ENCODE peak calls at places on chromosomes 5 and 9, in seven cellular contexts. R is HL-60, X is left lung, Z is H9, E is adrenal gland, J is H7, Y is PC-3. B is an unnamed sample. For H3K27me3, the result is how much of the 10 kb centered on the place peaks cover.

GRCh38 chr5:178832618-178833201 is 27.0 kb upstream of the ZNF354B start:
- DNase-seq in X (no peak), Y (no peak), Z (peak), E (no peak), R (no peak), J (peak), B (no peak)

GRCh38 chr5:130692766-130693165 is 472.3 kb downstream of the HINT1 start:
- DNase-seq in X (no peak), R (no peak), Y (peak), Z (no peak), E (no peak), J (no peak), B (no peak)

GRCh38 chr5:53730938-53731337 is 170.5 kb downstream of the NDUFS4 start:
- DNase-seq in Y (no peak), J (no peak), R (peak), Z (no peak), X (no peak), E (no peak), B (no peak)

GRCh38 chr5:6717247-6717646 is 4.0 kb downstream of the TENT4A start:
- DNase-seq in R (no peak), E (no peak), X (no peak), J (no peak), Z (no peak), Y (no peak), B (no peak)

GRCh38 chr5:142981886-142982820 is 212.0 kb downstream of the ARHGAP26 start:
- DNase-seq in Y (peak), J (peak), Z (no peak), R (no peak), X (no peak), E (peak), B (peak)

GRCh38 chr9:99113418-99114048 is 8.6 kb downstream of the TGFBR1 start:
- DNase-seq in Y (no peak), R (no peak), E (no peak), Z (no peak), J (no peak), X (no peak), B (no peak)

GRCh38 chr5:95863383-95863757 is 40.8 kb upstream of the GLRX start:
- DNase-seq in R (no peak), Y (no peak), E (no peak), X (no peak), Z (no peak), J (no peak), B (no peak)

GRCh38 chr9:111483419-111483861 is 743 bp downstream of the ECPAS start:
- DNase-seq in J (peak), Y (peak), E (peak), R (no peak), Z (no peak), X (no peak), B (peak)

GRCh38 chr9:3138236-3139229 is 294.6 kb upstream of the PUM3 start:
- DNase-seq in Z (no peak), Y (no peak), R (no peak), J (no peak), E (no peak), X (no peak), B (no peak)

GRCh38 chr5:4124201-4124852 is 528.7 kb downstream of the IRX1 start:
- DNase-seq in Y (no peak), J (no peak), E (no peak), X (no peak), R (no peak), Z (no peak), B (no peak)

GRCh38 chr9:108626743-108627142 is 229.0 kb downstream of the ACTL7B start:
- DNase-seq in X (peak), Y (no peak), E (no peak), R (no peak), Z (no peak), J (no peak), B (no peak)

GRCh38 chr9:72428329-72428728 is 63.3 kb upstream of the ZFAND5 start:
- DNase-seq in Z (no peak), J (no peak), E (no peak), X (no peak), Y (no peak), R (no peak), B (no peak)

DNA sequence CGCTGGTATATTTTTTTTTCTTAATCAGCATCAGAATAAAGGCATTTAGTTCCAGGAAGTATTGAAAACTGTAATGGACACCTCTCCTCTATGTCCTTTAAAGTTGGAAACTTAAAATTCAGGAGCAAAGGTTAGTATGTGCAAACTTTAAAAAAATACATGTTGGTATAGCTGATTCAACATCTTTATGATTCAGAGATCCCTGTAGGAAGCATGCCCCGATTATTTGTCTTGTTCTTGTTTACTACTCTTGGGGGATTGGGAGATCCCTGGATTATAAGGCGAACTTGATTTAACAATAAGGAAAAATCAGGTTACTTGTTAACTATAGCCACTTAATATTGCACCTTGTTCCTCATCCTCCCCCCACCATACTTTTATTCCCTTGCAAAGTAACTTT is 1.7 kb downstream of the F2RL1 start:
- DNase-seq in E (no peak), X (no peak), Z (no peak), J (peak), Y (peak), R (no peak), B (no peak)
- H3K27me3 ChIP-seq in E (under half), X (under half), Z (under half), J (under half), Y (under half), R (under half), B (under half)

GRCh38 chr9:127753556-127753955 is 18.5 kb upstream of the TOR2A start:
- DNase-seq in Y (no peak), X (no peak), R (no peak), E (no peak), J (peak), Z (no peak), B (no peak)

GRCh38 chr9:127755558-127756060 is 20.5 kb upstream of the TOR2A start:
- DNase-seq in J (no peak), Y (no peak), Z (no peak), E (no peak), R (no peak), X (no peak), B (no peak)

GRCh38 chr9:127756233-127756632 is 21.1 kb upstream of the TOR2A start:
- DNase-seq in J (no peak), X (no peak), Z (no peak), R (no peak), Y (no peak), E (no peak), B (no peak)

GRCh38 chr9:127754099-127754760 is 19.1 kb upstream of the TOR2A start:
- DNase-seq in X (no peak), E (no peak), R (no peak), Z (peak), Y (no peak), J (peak), B (no peak)

DNA sequence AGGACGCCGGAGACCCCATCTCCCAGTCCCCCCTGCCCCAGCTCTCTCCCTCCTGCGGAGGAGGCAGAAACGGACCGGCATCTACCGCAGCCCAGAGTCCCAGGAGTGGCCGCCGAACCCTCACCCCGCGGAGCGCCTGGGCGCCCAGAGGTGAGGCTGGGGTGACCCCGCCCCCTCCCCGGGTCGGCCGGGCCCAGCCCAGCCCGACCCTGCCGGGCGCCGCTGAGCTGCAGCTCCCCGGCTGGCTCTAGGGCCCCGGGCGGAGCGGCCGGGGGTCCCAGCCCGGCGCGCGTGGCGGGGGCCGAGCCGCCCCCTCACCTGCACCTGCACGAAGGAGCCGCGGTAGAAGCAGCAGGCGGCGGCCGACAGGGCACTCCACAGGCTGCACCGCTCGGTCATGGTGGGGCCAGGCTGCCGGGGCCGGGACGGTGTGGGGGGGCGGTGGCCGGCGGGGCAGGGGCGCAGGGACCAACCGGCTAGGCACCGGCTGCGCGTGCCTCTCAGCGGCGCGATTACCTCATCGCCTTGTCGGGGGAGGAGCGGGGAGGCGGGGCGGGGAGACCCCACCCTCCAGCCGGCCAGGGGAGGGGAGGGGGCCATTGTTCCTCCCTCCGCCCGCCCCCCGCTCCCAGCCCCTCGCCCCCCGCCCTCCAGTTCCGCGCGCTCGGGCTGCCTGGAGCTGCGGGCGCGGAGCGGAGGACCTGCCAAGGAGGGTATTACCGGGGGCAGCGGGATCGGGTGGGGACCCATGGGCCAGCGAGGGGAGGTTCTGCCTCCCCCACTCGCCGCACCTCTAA is 19.9 kb upstream of the TOR2A start:
- DNase-seq in Z (peak), X (no peak), Y (no peak), E (no peak), J (peak), R (no peak), B (no peak)
- H3K27me3 ChIP-seq in Z (under half), X (under half), Y (under half), E (under half), J (under half), R (under half), B (under half)

GRCh38 chr5:575636-576035 is 36.5 kb upstream of the CEP72 start:
- DNase-seq in E (no peak), Y (no peak), X (no peak), R (no peak), J (no peak), Z (no peak), B (no peak)

GRCh38 chr5:573976-574375 is 38.2 kb upstream of the CEP72 start:
- DNase-seq in Y (no peak), E (no peak), X (no peak), J (no peak), Z (peak), R (no peak), B (no peak)

GRCh38 chr5:572398-573019 is 39.6 kb upstream of the CEP72 start:
- DNase-seq in Z (no peak), J (no peak), Y (no peak), X (no peak), R (no peak), E (no peak), B (no peak)

GRCh38 chr5:573206-573605 is 38.9 kb upstream of the CEP72 start:
- DNase-seq in Z (peak), E (no peak), J (no peak), R (no peak), Y (peak), X (no peak), B (no peak)

DNA sequence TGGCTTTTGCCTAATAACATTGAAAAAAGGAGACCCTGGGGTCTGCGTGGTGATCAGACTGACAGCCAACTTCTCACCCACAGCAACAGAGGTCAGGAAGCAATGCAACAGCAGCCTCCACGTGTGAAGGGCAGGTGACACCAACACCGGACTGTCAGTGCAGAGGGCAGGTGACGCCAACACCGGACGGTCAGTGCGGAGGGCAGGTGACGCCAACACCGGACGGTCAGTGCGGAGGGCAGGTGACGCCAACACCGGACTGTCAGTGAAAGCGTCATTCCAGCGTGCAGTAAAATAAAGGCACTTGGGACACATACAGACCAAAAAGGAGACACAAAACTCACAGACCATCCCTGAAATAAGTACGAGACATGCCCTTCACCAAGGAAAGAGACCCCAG is 37.2 kb upstream of the CEP72 start:
- DNase-seq in E (no peak), R (no peak), X (no peak), Y (no peak), J (no peak), Z (no peak), B (no peak)
- H3K27me3 ChIP-seq in E (under half), R (under half), X (half or more), Y (under half), J (under half), Z (under half), B (under half)

DNA sequence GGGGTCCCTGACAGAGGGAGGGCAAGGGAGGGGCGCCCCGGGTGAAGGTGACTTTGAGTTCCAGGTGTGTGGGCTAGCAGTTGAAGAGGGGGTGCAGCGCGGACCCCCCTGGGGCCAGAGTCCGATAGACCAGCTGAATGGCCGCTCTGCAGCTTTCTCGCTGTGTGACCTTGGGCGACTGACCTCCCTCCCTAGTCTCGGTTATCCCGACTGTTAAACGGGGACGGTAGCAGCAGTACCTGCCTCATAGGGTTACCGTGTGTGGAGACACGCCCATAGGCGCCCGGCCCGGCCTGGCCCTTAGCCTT is 31.3 kb downstream of the PRRX2 start:
- DNase-seq in J (peak), E (no peak), Y (no peak), R (no peak), X (no peak), Z (no peak), B (no peak)
- H3K27me3 ChIP-seq in J (under half), E (under half), Y (under half), R (under half), X (half or more), Z (under half), B (under half)

GRCh38 chr9:129806126-129806525 is 3.1 kb downstream of the TOR1B start:
- DNase-seq in J (no peak), Y (no peak), R (peak), Z (no peak), X (no peak), E (no peak), B (no peak)

GRCh38 chr9:129803679-129804065 is 688 bp downstream of the TOR1B start:
- DNase-seq in Z (no peak), R (no peak), E (no peak), J (no peak), X (no peak), Y (no peak), B (peak)

GRCh38 chr9:129802833-129803678 is at the start of gene TOR1B:
- DNase-seq in X (peak), Z (peak), R (peak), Y (peak), E (peak), J (peak), B (peak)

GRCh38 chr9:129798973-129799372 is 4.0 kb upstream of the TOR1B start:
- DNase-seq in E (no peak), Y (no peak), Z (no peak), X (no peak), J (no peak), R (no peak), B (no peak)

DNA sequence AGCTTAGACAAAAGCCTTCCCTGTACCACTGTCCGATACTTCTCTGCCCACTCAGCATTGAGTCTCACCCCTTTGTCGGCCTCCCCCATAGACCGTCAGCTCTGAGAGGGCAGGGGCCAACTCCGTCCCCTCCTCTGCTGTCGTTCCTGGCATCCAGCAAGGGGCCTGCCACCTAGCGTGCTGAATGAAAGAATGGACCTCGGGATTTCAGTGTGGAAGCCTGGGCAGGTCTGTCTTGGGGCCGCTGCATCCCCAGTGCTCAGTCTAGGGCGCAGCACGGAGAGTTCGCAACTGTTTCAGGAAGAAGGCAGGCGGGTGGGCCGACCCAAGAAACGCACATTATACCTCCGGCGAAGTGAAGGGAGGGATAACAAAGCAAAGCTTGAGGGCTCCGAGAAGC is 1.5 kb upstream of the TOR1B start:
- DNase-seq in Y (no peak), J (no peak), E (no peak), X (no peak), R (no peak), Z (peak), B (no peak)
- H3K27me3 ChIP-seq in Y (under half), J (under half), E (under half), X (under half), R (under half), Z (under half), B (under half)

GRCh38 chr5:146632620-146633019 is 116.6 kb upstream of the GPR151 start:
- DNase-seq in E (no peak), R (no peak), J (no peak), Z (no peak), X (no peak), Y (no peak), B (no peak)

GRCh38 chr5:146630467-146630866 is 114.5 kb upstream of the GPR151 start:
- DNase-seq in E (no peak), J (no peak), X (no peak), Z (no peak), R (no peak), Y (no peak), B (no peak)

GRCh38 chr5:146633273-146633672 is 117.3 kb upstream of the GPR151 start:
- DNase-seq in Z (no peak), R (no peak), J (no peak), Y (no peak), X (no peak), E (no peak), B (no peak)

GRCh38 chr5:146624179-146624578 is 108.2 kb upstream of the GPR151 start:
- DNase-seq in R (no peak), J (no peak), X (no peak), E (no peak), Z (no peak), Y (peak), B (no peak)

DNA sequence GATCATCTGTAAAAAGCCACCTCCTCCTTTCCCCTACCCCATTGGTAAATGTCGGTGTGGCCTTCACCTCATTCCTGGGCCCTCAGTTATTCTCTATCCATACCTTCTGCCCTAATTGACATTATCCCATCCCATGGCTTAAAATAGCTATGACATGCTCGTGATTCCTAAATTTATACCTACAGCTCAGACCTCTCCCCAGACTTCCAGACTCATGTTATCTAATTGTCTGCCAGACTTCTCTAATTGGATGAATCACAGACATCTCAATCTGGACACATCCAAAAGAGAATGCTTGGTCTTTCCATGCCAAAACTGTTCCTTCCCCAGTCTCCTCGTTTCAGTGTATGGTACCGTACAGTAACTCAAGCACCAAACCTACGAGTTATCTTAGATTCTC is 113.0 kb upstream of the GPR151 start:
- DNase-seq in Y (no peak), E (no peak), J (no peak), Z (no peak), R (no peak), X (no peak), B (no peak)
- H3K27me3 ChIP-seq in Y (half or more), E (under half), J (under half), Z (under half), R (under half), X (under half), B (under half)

GRCh38 chr5:154480847-154481246 is 2.8 kb upstream of the HAND1 start:
- DNase-seq in R (no peak), Y (no peak), Z (no peak), E (no peak), J (no peak), X (no peak), B (no peak)
- H3K27me3 ChIP-seq in R (half or more), Y (half or more), Z (half or more), E (half or more), J (half or more), X (half or more), B (under half)

GRCh38 chr9:136667217-136667939 is 4.7 kb downstream of the EGFL7 start:
- DNase-seq in E (no peak), Z (no peak), Y (no peak), X (no peak), R (no peak), J (no peak), B (no peak)
- H3K27me3 ChIP-seq in E (under half), Z (under half), Y (under half), X (half or more), R (under half), J (under half), B (under half)

B was measured in MG63.